ENCODE peak calls at places on chromosomes 1 and 21, in eight cellular contexts. D is stomach, C is astrocyte, L is GM23248, N is mucosa of descending colon, W is aorta, J is upper lobe of right lung, E is uterus. Y is an unnamed sample. For H3K9me3 and H3K36me3, the result is how much of the 10 kb centered on the place peaks cover.

GRCh38 chr1:224617410-224618361 is 1.6 kb downstream of the CNIH3 start:
- DNase-seq in D (no peak), C (no peak), L (peak), N (no peak), W (no peak), J (no peak), E (no peak), Y (no peak)

GRCh38 chr1:21318714-21319159 is 28.5 kb upstream of the ECE1 start:
- DNase-seq in D (peak), C (no peak), L (peak), N (peak), W (peak), J (peak), E (peak), Y (peak)

GRCh38 chr1:91165033-91165654 is 143.3 kb upstream of the ZNF644 start:
- DNase-seq in D (peak), C (peak), L (peak), N (peak), W (peak), J (peak), E (peak), Y (peak)

GRCh38 chr1:212858461-212859265 is 588 bp downstream of the FLVCR1 start:
- DNase-seq in D (peak), C (peak), L (peak), N (peak), W (peak), J (peak), E (no peak), Y (peak)

GRCh38 chr1:54229281-54229891 is 29.4 kb downstream of the MRPL37 start:
- DNase-seq in D (no peak), C (peak), L (peak), N (no peak), W (no peak), J (no peak), E (peak), Y (no peak)

GRCh38 chr1:91725961-91726704 is 159.8 kb downstream of the TGFBR3 start:
- DNase-seq in D (no peak), C (peak), L (peak), N (no peak), W (no peak), J (no peak), E (peak), Y (no peak)

GRCh38 chr1:14294006-14294405 is 304.5 kb upstream of the KAZN start:
- DNase-seq in D (no peak), C (no peak), L (no peak), N (no peak), W (no peak), J (no peak), E (no peak), Y (no peak)

GRCh38 chr21:15744926-15745325 is 15.1 kb downstream of the USP25 start:
- DNase-seq in D (no peak), C (no peak), L (no peak), N (no peak), W (no peak), J (no peak), E (no peak), Y (no peak)

GRCh38 chr1:245404952-245405351 is 250.2 kb downstream of the KIF26B start:
- DNase-seq in D (no peak), C (no peak), L (no peak), N (no peak), W (no peak), J (no peak), E (no peak), Y (no peak)

GRCh38 chr21:34083357-34083756 is 10.0 kb downstream of the MRPS6 start:
- DNase-seq in D (no peak), C (no peak), L (no peak), N (no peak), W (no peak), J (no peak), E (no peak), Y (no peak)

GRCh38 chr1:201528631-201529260 is 10.2 kb upstream of the NAV1 start:
- DNase-seq in D (no peak), C (peak), L (peak), N (no peak), W (no peak), J (no peak), E (no peak), Y (no peak)

GRCh38 chr1:19452221-19452663 is 33.1 kb downstream of the CAPZB start:
- DNase-seq in D (no peak), C (peak), L (peak), N (no peak), W (peak), J (no peak), E (peak), Y (peak)

GRCh38 chr1:11873395-11873794 is 14.7 kb upstream of the NPPB start:
- DNase-seq in D (no peak), C (no peak), L (no peak), N (no peak), W (no peak), J (no peak), E (no peak), Y (no peak)

GRCh38 chr1:116224561-116224960 is 113.4 kb downstream of the MAB21L3 start:
- DNase-seq in D (no peak), C (no peak), L (no peak), N (no peak), W (no peak), J (no peak), E (no peak), Y (no peak)

GRCh38 chr1:10606070-10606469 is 131.3 kb downstream of the PEX14 start:
- DNase-seq in D (no peak), C (peak), L (no peak), N (no peak), W (no peak), J (no peak), E (no peak), Y (no peak)

GRCh38 chr1:16205891-16206546 is 6.4 kb downstream of the ARHGEF19 start:
- DNase-seq in D (no peak), C (no peak), L (no peak), N (no peak), W (no peak), J (peak), E (no peak), Y (no peak)

GRCh38 chr1:159821171-159821867 is 5.4 kb upstream of the SLAMF8 start:
- DNase-seq in D (no peak), C (no peak), L (peak), N (no peak), W (no peak), J (no peak), E (no peak), Y (no peak)

GRCh38 chr21:38306407-38306806 is 49.6 kb downstream of the KCNJ15 start:
- DNase-seq in D (no peak), C (peak), L (peak), N (no peak), W (no peak), J (no peak), E (no peak), Y (no peak)

GRCh38 chr1:229984310-229984991 is 82.6 kb upstream of the GALNT2 start:
- DNase-seq in D (no peak), C (no peak), L (no peak), N (no peak), W (no peak), J (no peak), E (no peak), Y (no peak)

GRCh38 chr1:53498555-53499142 is 39.5 kb downstream of the DMRTB1 start:
- DNase-seq in D (no peak), C (peak), L (peak), N (no peak), W (peak), J (no peak), E (no peak), Y (no peak)

GRCh38 chr1:98749152-98749756 is 87.7 kb downstream of the SNX7 start:
- DNase-seq in D (no peak), C (peak), L (peak), N (no peak), W (no peak), J (no peak), E (no peak), Y (no peak)

GRCh38 chr1:63795455-63795854 is 21.6 kb downstream of the ROR1 start:
- DNase-seq in D (no peak), C (no peak), L (no peak), N (no peak), W (no peak), J (no peak), E (no peak), Y (no peak)

GRCh38 chr1:25725482-25725881 is 74.5 kb upstream of the SELENON start:
- DNase-seq in D (no peak), C (no peak), L (no peak), N (no peak), W (no peak), J (no peak), E (no peak), Y (no peak)

GRCh38 chr1:243917177-243917862 is 67.3 kb upstream of the AKT3 start:
- DNase-seq in D (no peak), C (peak), L (peak), N (peak), W (peak), J (peak), E (peak), Y (peak)

GRCh38 chr1:49051647-49052046 is 275.0 kb upstream of the BEND5 start:
- DNase-seq in D (no peak), C (peak), L (no peak), N (no peak), W (no peak), J (no peak), E (no peak), Y (no peak)
- H3K9me3 ChIP-seq in D (under half), C (under half), L (under half), N (under half), W (under half), J (under half), E (under half), Y (under half)

DNA sequence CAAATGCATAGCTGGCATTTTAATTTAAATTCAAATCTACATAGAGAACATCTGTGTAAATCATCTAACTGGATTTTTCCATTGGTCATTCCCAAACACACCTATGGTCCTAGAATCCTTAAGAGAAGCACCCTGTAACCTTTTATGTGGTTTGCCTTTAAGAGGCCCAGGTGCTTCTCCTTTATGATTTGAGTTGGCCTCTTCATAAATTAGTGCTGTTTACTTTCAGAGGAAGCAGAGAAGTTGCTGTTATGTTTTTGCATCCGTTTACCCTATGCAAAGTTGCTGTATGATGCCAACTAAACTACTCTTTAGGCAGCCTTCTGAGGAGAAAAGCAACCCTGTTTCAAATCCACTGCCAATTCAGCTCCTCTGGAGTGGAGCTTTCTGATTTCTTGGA is 193.8 kb downstream of the HS2ST1 start:
- DNase-seq in D (no peak), C (no peak), L (no peak), N (no peak), W (no peak), J (no peak), E (no peak), Y (no peak)
- H3K36me3 ChIP-seq in D (under half), C (under half), L (under half), N (under half), W (under half), J (under half), E (under half), Y (under half)

GRCh38 chr1:82034812-82035211 is 234.1 kb downstream of the ADGRL2 start:
- DNase-seq in D (no peak), C (no peak), L (no peak), N (no peak), W (no peak), J (no peak), E (no peak), Y (no peak)
- H3K9me3 ChIP-seq in D (under half), C (under half), L (under half), N (under half), W (under half), J (under half), E (under half), Y (under half)

GRCh38 chr1:23074012-23074411 is 54.7 kb downstream of the KDM1A start:
- DNase-seq in D (no peak), C (no peak), L (peak), N (no peak), W (no peak), J (no peak), E (no peak), Y (no peak)
- H3K36me3 ChIP-seq in D (half or more), C (half or more), L (under half), N (under half), W (under half), J (half or more), E (under half), Y (half or more)

DNA sequence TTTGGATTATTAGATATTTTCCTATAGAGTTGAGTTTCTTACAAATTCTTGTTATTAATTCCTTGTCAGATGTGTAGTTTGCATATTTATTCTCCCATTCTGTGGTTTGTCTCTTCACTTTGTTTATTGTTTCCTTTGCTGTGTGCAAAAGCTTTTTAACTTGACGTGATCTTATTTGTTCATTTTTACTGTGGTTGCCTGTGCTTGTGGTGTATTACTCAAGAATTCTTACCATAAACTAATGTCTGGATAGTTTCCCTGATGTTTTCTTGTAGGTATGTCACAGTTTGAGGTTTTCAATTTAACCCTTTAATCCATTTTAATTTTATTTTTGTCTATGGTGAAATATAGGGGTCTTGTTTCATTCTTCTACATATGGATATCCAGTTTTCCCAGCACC is 72.1 kb upstream of the LHX8 start:
- DNase-seq in D (no peak), C (no peak), L (no peak), N (no peak), W (no peak), J (no peak), E (no peak), Y (no peak)
- H3K9me3 ChIP-seq in D (under half), C (under half), L (under half), N (under half), W (under half), J (under half), E (under half), Y (under half)

DNA sequence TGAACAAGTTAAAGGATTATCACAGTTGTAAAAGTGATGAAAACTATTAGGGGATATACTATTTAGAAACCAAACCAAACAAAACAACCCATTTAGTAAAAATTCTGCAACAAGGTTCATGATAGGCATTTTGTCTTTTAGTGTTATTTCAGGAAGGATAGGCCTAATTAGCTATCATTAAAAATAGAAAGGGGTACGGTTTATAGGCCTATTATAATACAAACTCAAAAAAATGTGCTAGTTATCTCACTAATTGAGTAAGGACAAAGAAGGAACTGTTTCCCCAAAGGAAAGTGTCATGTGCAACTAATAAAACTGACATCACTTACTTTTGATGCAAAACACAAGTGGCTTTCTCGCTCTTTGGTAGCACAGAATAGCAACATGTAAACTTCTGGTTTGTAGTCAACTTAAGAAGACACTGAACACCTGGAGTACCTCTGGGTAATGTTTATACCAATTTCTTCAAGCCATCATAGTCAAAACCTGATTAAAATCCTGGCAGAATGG is 28.5 kb downstream of the SLC16A1 start:
- DNase-seq in D (no peak), C (no peak), L (no peak), N (no peak), W (no peak), J (no peak), E (no peak), Y (no peak)
- H3K36me3 ChIP-seq in D (under half), C (under half), L (under half), N (under half), W (under half), J (under half), E (under half), Y (under half)

DNA sequence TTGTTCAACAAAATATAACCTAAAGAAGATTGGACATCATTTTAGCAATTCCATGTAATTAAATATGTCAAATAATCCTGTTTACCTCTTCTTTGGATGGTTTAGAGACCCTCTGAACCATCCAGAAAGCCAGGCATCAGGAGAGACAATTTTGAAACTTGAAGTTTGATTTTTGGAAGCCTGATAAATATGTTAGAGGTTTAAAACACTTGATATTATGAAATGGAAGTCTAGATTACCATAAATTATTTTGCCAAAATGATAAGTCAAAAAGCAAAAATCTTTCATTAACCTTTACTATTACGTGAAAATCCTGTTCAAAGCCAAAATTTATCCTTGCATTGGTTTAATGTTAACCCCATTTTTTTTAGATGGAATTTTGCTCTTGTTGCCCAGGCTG is 43.5 kb downstream of the CCDC30 start:
- DNase-seq in D (no peak), C (no peak), L (no peak), N (no peak), W (no peak), J (no peak), E (no peak), Y (no peak)
- H3K9me3 ChIP-seq in D (under half), C (under half), L (under half), N (half or more), W (under half), J (under half), E (under half), Y (under half)

GRCh38 chr1:154599658-154600057 is 8.3 kb downstream of the ADAR start:
- DNase-seq in D (no peak), C (peak), L (peak), N (no peak), W (peak), J (no peak), E (no peak), Y (no peak)
- H3K36me3 ChIP-seq in D (half or more), C (under half), L (under half), N (under half), W (under half), J (half or more), E (under half), Y (half or more)

DNA sequence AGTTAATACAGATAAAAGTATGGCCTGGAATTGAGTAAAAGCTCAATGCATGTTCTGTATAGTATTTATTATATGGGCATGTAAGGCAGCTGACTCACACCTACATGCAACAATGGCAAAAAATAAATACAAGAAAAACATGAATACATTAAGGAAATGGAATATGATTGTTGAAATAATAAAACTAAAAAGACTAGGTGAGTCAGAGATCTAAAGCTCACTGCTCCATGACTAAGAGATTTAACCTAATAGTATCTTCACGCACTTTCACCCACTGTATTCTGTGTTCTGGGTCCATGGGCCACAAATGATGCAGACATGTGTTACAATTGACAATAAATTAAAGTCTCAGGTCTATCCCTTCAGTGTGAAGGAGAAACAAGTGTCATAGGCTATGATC is 607.0 kb downstream of the AGBL4 start:
- DNase-seq in D (no peak), C (no peak), L (no peak), N (no peak), W (no peak), J (no peak), E (no peak), Y (no peak)
- H3K9me3 ChIP-seq in D (under half), C (under half), L (under half), N (under half), W (under half), J (under half), E (under half), Y (under half)